ENCODE peak calls at places on chromosome X, in eight cellular contexts. One of them, this sample, is unnamed.

GRCh38 chrX:106608016-106608415 is 3.8 kb upstream of the RADX start:
- DNase-seq in brain microvascular endothelial cell: no peak
- DNase-seq in cardiac muscle cell: no peak
- DNase-seq in BE2C: no peak
- DNase-seq in astrocyte of the cerebellum: no peak
- DNase-seq in fibroblast of pulmonary artery: no peak
- DNase-seq in upper lobe of right lung: no peak
- DNase-seq in lower leg skin: no peak
- DNase-seq in this sample: no peak

GRCh38 chrX:29090811-29091210 is 503.6 kb downstream of the IL1RAPL1 start:
- DNase-seq in brain microvascular endothelial cell: no peak
- DNase-seq in cardiac muscle cell: peak
- DNase-seq in BE2C: no peak
- DNase-seq in astrocyte of the cerebellum: no peak
- DNase-seq in fibroblast of pulmonary artery: peak
- DNase-seq in upper lobe of right lung: no peak
- DNase-seq in lower leg skin: no peak
- DNase-seq in this sample: no peak

GRCh38 chrX:63506320-63506719 is 155.2 kb upstream of the SPIN4 start:
- DNase-seq in brain microvascular endothelial cell: no peak
- DNase-seq in cardiac muscle cell: peak
- DNase-seq in BE2C: no peak
- DNase-seq in astrocyte of the cerebellum: peak
- DNase-seq in fibroblast of pulmonary artery: peak
- DNase-seq in upper lobe of right lung: no peak
- DNase-seq in lower leg skin: no peak
- DNase-seq in this sample: no peak

GRCh38 chrX:32137525-32137924 is 1065.7 kb upstream of the FTHL17 start:
- DNase-seq in brain microvascular endothelial cell: peak
- DNase-seq in cardiac muscle cell: peak
- DNase-seq in BE2C: no peak
- DNase-seq in astrocyte of the cerebellum: no peak
- DNase-seq in fibroblast of pulmonary artery: peak
- DNase-seq in upper lobe of right lung: no peak
- DNase-seq in lower leg skin: no peak
- DNase-seq in this sample: no peak

GRCh38 chrX:23394421-23394820 is 59.8 kb downstream of the PTCHD1 start:
- DNase-seq in brain microvascular endothelial cell: no peak
- DNase-seq in cardiac muscle cell: no peak
- DNase-seq in BE2C: no peak
- DNase-seq in astrocyte of the cerebellum: peak
- DNase-seq in fibroblast of pulmonary artery: no peak
- DNase-seq in upper lobe of right lung: no peak
- DNase-seq in lower leg skin: no peak
- DNase-seq in this sample: no peak

GRCh38 chrX:102517331-102517730 is 792 bp upstream of the TMSB15A start:
- DNase-seq in brain microvascular endothelial cell: peak
- DNase-seq in cardiac muscle cell: no peak
- DNase-seq in BE2C: no peak
- DNase-seq in astrocyte of the cerebellum: no peak
- DNase-seq in fibroblast of pulmonary artery: peak
- DNase-seq in upper lobe of right lung: no peak
- DNase-seq in lower leg skin: no peak
- DNase-seq in this sample: no peak

GRCh38 chrX:97389761-97390192 is 506.1 kb downstream of the RPA4 start:
- DNase-seq in brain microvascular endothelial cell: peak
- DNase-seq in cardiac muscle cell: no peak
- DNase-seq in BE2C: no peak
- DNase-seq in astrocyte of the cerebellum: peak
- DNase-seq in fibroblast of pulmonary artery: peak
- DNase-seq in upper lobe of right lung: no peak
- DNase-seq in lower leg skin: no peak
- DNase-seq in this sample: peak

GRCh38 chrX:122133478-122133877 is 1050.6 kb upstream of the GRIA3 start:
- DNase-seq in brain microvascular endothelial cell: no peak
- DNase-seq in cardiac muscle cell: no peak
- DNase-seq in BE2C: no peak
- DNase-seq in astrocyte of the cerebellum: no peak
- DNase-seq in fibroblast of pulmonary artery: no peak
- DNase-seq in upper lobe of right lung: no peak
- DNase-seq in lower leg skin: no peak
- DNase-seq in this sample: no peak

GRCh38 chrX:134251241-134251640 is 14.3 kb downstream of the CCDC160 start:
- DNase-seq in brain microvascular endothelial cell: no peak
- DNase-seq in cardiac muscle cell: no peak
- DNase-seq in BE2C: no peak
- DNase-seq in astrocyte of the cerebellum: no peak
- DNase-seq in fibroblast of pulmonary artery: no peak
- DNase-seq in upper lobe of right lung: no peak
- DNase-seq in lower leg skin: no peak
- DNase-seq in this sample: no peak

GRCh38 chrX:31269914-31270313 is 198.1 kb upstream of the FTHL17 start:
- DNase-seq in brain microvascular endothelial cell: no peak
- DNase-seq in cardiac muscle cell: no peak
- DNase-seq in BE2C: no peak
- DNase-seq in astrocyte of the cerebellum: no peak
- DNase-seq in fibroblast of pulmonary artery: no peak
- DNase-seq in upper lobe of right lung: no peak
- DNase-seq in lower leg skin: no peak
- DNase-seq in this sample: no peak

GRCh38 chrX:110511238-110511637 is 152.6 kb downstream of the RTL9 start:
- DNase-seq in brain microvascular endothelial cell: no peak
- DNase-seq in cardiac muscle cell: no peak
- DNase-seq in BE2C: no peak
- DNase-seq in astrocyte of the cerebellum: no peak
- DNase-seq in fibroblast of pulmonary artery: no peak
- DNase-seq in upper lobe of right lung: no peak
- DNase-seq in lower leg skin: no peak
- DNase-seq in this sample: no peak

GRCh38 chrX:115690554-115691216 is 129.7 kb downstream of the PLS3 start:
- DNase-seq in brain microvascular endothelial cell: peak
- DNase-seq in cardiac muscle cell: peak
- DNase-seq in BE2C: peak
- DNase-seq in astrocyte of the cerebellum: peak
- DNase-seq in fibroblast of pulmonary artery: peak
- DNase-seq in upper lobe of right lung: no peak
- DNase-seq in lower leg skin: no peak
- DNase-seq in this sample: peak

GRCh38 chrX:120797201-120797938 is 78.3 kb downstream of the CT47B1 start:
- DNase-seq in brain microvascular endothelial cell: no peak
- DNase-seq in cardiac muscle cell: no peak
- DNase-seq in BE2C: no peak
- DNase-seq in astrocyte of the cerebellum: no peak
- DNase-seq in fibroblast of pulmonary artery: peak
- DNase-seq in upper lobe of right lung: no peak
- DNase-seq in lower leg skin: no peak
- DNase-seq in this sample: no peak

GRCh38 chrX:71181558-71181909 is 36.9 kb downstream of the NLGN3 start:
- DNase-seq in brain microvascular endothelial cell: no peak
- DNase-seq in cardiac muscle cell: peak
- DNase-seq in BE2C: no peak
- DNase-seq in astrocyte of the cerebellum: no peak
- DNase-seq in fibroblast of pulmonary artery: no peak
- DNase-seq in upper lobe of right lung: no peak
- DNase-seq in lower leg skin: no peak
- DNase-seq in this sample: no peak

GRCh38 chrX:24146283-24146865 is 3.2 kb upstream of the ZFX start:
- DNase-seq in brain microvascular endothelial cell: no peak
- DNase-seq in cardiac muscle cell: no peak
- DNase-seq in BE2C: no peak
- DNase-seq in astrocyte of the cerebellum: no peak
- DNase-seq in fibroblast of pulmonary artery: no peak
- DNase-seq in upper lobe of right lung: no peak
- DNase-seq in lower leg skin: no peak
- DNase-seq in this sample: no peak

GRCh38 chrX:56798866-56799864 is 70.1 kb downstream of the NBDY start:
- DNase-seq in brain microvascular endothelial cell: no peak
- DNase-seq in cardiac muscle cell: no peak
- DNase-seq in BE2C: no peak
- DNase-seq in astrocyte of the cerebellum: no peak
- DNase-seq in fibroblast of pulmonary artery: no peak
- DNase-seq in upper lobe of right lung: peak
- DNase-seq in lower leg skin: peak
- DNase-seq in this sample: no peak

GRCh38 chrX:149757206-149758067 is 16.4 kb upstream of the HSFX1 start:
- DNase-seq in brain microvascular endothelial cell: no peak
- DNase-seq in cardiac muscle cell: no peak
- DNase-seq in BE2C: no peak
- DNase-seq in astrocyte of the cerebellum: no peak
- DNase-seq in fibroblast of pulmonary artery: no peak
- DNase-seq in upper lobe of right lung: no peak
- DNase-seq in lower leg skin: peak
- DNase-seq in this sample: no peak

GRCh38 chrX:57417827-57418226 is 131.3 kb downstream of the FAAH2 start:
- DNase-seq in brain microvascular endothelial cell: no peak
- DNase-seq in cardiac muscle cell: no peak
- DNase-seq in BE2C: no peak
- DNase-seq in astrocyte of the cerebellum: no peak
- DNase-seq in fibroblast of pulmonary artery: no peak
- DNase-seq in upper lobe of right lung: no peak
- DNase-seq in lower leg skin: no peak
- DNase-seq in this sample: no peak

GRCh38 chrX:75603833-75604232 is 81.0 kb upstream of the ZDHHC15 start:
- DNase-seq in brain microvascular endothelial cell: peak
- DNase-seq in cardiac muscle cell: peak
- DNase-seq in BE2C: no peak
- DNase-seq in astrocyte of the cerebellum: peak
- DNase-seq in fibroblast of pulmonary artery: peak
- DNase-seq in upper lobe of right lung: no peak
- DNase-seq in lower leg skin: no peak
- DNase-seq in this sample: no peak

GRCh38 chrX:11934089-11934488 is 176.1 kb downstream of the MSL3 start:
- DNase-seq in brain microvascular endothelial cell: no peak
- DNase-seq in cardiac muscle cell: no peak
- DNase-seq in BE2C: no peak
- DNase-seq in astrocyte of the cerebellum: no peak
- DNase-seq in fibroblast of pulmonary artery: no peak
- DNase-seq in upper lobe of right lung: no peak
- DNase-seq in lower leg skin: no peak
- DNase-seq in this sample: no peak

GRCh38 chrX:137194164-137194563 is 160.4 kb upstream of the GPR101 start:
- DNase-seq in brain microvascular endothelial cell: peak
- DNase-seq in cardiac muscle cell: peak
- DNase-seq in BE2C: peak
- DNase-seq in astrocyte of the cerebellum: peak
- DNase-seq in fibroblast of pulmonary artery: peak
- DNase-seq in upper lobe of right lung: no peak
- DNase-seq in lower leg skin: no peak
- DNase-seq in this sample: peak
- TF ChIP-seq CTCF in brain microvascular endothelial cell: peak
- TF ChIP-seq CTCF in cardiac muscle cell: peak
- TF ChIP-seq CTCF in BE2C: peak
- TF ChIP-seq CTCF in astrocyte of the cerebellum: peak
- TF ChIP-seq CTCF in fibroblast of pulmonary artery: peak
- TF ChIP-seq CTCF in upper lobe of right lung: peak
- TF ChIP-seq CTCF in lower leg skin: no peak
- TF ChIP-seq CTCF in this sample: peak

DNA sequence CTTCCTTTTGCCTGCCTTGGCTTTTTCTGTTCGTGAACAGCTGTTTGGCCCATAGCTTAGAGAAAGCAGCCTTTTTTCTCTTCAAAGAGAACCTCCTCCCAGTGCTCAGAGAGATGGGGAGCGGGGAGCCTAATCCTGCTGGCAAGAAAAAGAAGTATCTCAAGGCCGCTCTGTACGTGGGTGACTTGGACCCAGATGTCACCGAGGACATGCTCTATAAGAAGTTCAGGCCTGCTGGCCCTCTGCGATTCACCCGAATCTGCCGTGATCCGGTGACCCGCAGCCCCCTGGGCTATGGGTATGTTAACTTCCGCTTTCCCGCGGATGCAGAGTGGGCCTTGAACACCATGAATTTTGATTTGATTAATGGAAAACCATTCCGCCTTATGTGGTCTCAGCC is 826 bp downstream of the PABPC5 start:
- DNase-seq in brain microvascular endothelial cell: no peak
- DNase-seq in cardiac muscle cell: no peak
- DNase-seq in BE2C: no peak
- DNase-seq in astrocyte of the cerebellum: no peak
- DNase-seq in fibroblast of pulmonary artery: no peak
- DNase-seq in upper lobe of right lung: no peak
- DNase-seq in lower leg skin: no peak
- DNase-seq in this sample: no peak
- H3K4me3 ChIP-seq in brain microvascular endothelial cell: peak
- H3K4me3 ChIP-seq in cardiac muscle cell: peak
- H3K4me3 ChIP-seq in BE2C: no peak
- H3K4me3 ChIP-seq in astrocyte of the cerebellum: peak
- H3K4me3 ChIP-seq in fibroblast of pulmonary artery: peak
- H3K4me3 ChIP-seq in upper lobe of right lung: peak
- H3K4me3 ChIP-seq in lower leg skin: peak
- H3K4me3 ChIP-seq in this sample: peak

GRCh38 chrX:72495041-72495440 is 77.6 kb downstream of the HDAC8 start:
- DNase-seq in brain microvascular endothelial cell: no peak
- DNase-seq in cardiac muscle cell: no peak
- DNase-seq in BE2C: peak
- DNase-seq in astrocyte of the cerebellum: no peak
- DNase-seq in fibroblast of pulmonary artery: no peak
- DNase-seq in upper lobe of right lung: no peak
- DNase-seq in lower leg skin: no peak
- DNase-seq in this sample: no peak

GRCh38 chrX:72487661-72488060 is 85.0 kb downstream of the HDAC8 start:
- DNase-seq in brain microvascular endothelial cell: no peak
- DNase-seq in cardiac muscle cell: no peak
- DNase-seq in BE2C: no peak
- DNase-seq in astrocyte of the cerebellum: no peak
- DNase-seq in fibroblast of pulmonary artery: no peak
- DNase-seq in upper lobe of right lung: no peak
- DNase-seq in lower leg skin: no peak
- DNase-seq in this sample: no peak

GRCh38 chrX:72492499-72492898 is 80.1 kb downstream of the HDAC8 start:
- DNase-seq in brain microvascular endothelial cell: no peak
- DNase-seq in cardiac muscle cell: no peak
- DNase-seq in BE2C: no peak
- DNase-seq in astrocyte of the cerebellum: no peak
- DNase-seq in fibroblast of pulmonary artery: no peak
- DNase-seq in upper lobe of right lung: no peak
- DNase-seq in lower leg skin: no peak
- DNase-seq in this sample: no peak
- TF ChIP-seq CTCF in brain microvascular endothelial cell: no peak
- TF ChIP-seq CTCF in cardiac muscle cell: no peak
- TF ChIP-seq CTCF in BE2C: no peak
- TF ChIP-seq CTCF in astrocyte of the cerebellum: no peak
- TF ChIP-seq CTCF in fibroblast of pulmonary artery: no peak
- TF ChIP-seq CTCF in upper lobe of right lung: no peak
- TF ChIP-seq CTCF in lower leg skin: no peak
- TF ChIP-seq CTCF in this sample: no peak

GRCh38 chrX:72466493-72466892 is 106.2 kb downstream of the HDAC8 start:
- DNase-seq in brain microvascular endothelial cell: no peak
- DNase-seq in cardiac muscle cell: no peak
- DNase-seq in BE2C: no peak
- DNase-seq in astrocyte of the cerebellum: no peak
- DNase-seq in fibroblast of pulmonary artery: peak
- DNase-seq in upper lobe of right lung: no peak
- DNase-seq in lower leg skin: no peak
- DNase-seq in this sample: no peak
- H3K4me3 ChIP-seq in brain microvascular endothelial cell: no peak
- H3K4me3 ChIP-seq in cardiac muscle cell: no peak
- H3K4me3 ChIP-seq in BE2C: no peak
- H3K4me3 ChIP-seq in astrocyte of the cerebellum: no peak
- H3K4me3 ChIP-seq in fibroblast of pulmonary artery: no peak
- H3K4me3 ChIP-seq in upper lobe of right lung: no peak
- H3K4me3 ChIP-seq in lower leg skin: no peak
- H3K4me3 ChIP-seq in this sample: no peak

This sample was measured in epithelial cell of proximal tubule.